ENCODE peak calls at places on chromosome 13, in four cellular contexts. G is astrocyte of the cerebellum, J is amniotic stem cell, Z is hepatocyte. V is an unnamed sample.
A peak's percentile ranks its signal among the peaks of the same experiment; 100 is the strongest.

GRCh38 chr13:59745395-59745788 is 418.3 kb downstream of the DIAPH3 start:
- DNase-seq in J (no peak), G (no peak), Z (peak; percentile 16), V (no peak)

GRCh38 chr13:111302045-111302722 is 18.3 kb upstream of the TEX29 start:
- DNase-seq in Z (no peak), J (no peak), G (no peak), V (no peak)

GRCh38 chr13:94313321-94313720 is 166.2 kb downstream of the DCT start:
- DNase-seq in G (no peak), J (no peak), Z (no peak), V (no peak)

GRCh38 chr13:28819748-28820098 is 416 bp upstream of the MTUS2 start:
- DNase-seq in Z (peak; percentile 86), G (no peak), J (peak; percentile 11), V (peak; percentile 49)

GRCh38 chr13:20360835-20361412 is 128.8 kb upstream of the GJB6 start:
- DNase-seq in Z (no peak), J (no peak), G (no peak), V (no peak)

GRCh38 chr13:113646376-113646775 is 11.6 kb downstream of the ATP4B start:
- DNase-seq in G (no peak), J (no peak), Z (no peak), V (no peak)

GRCh38 chr13:44463759-44464158 is 90.1 kb downstream of the SERP2 start:
- DNase-seq in Z (no peak), J (no peak), G (no peak), V (no peak)

GRCh38 chr13:83449666-83450395 is 432.4 kb downstream of the SLITRK1 start:
- DNase-seq in J (peak; percentile 40), G (peak; percentile 16), Z (no peak), V (peak; percentile 0)

GRCh38 chr13:45623516-45624090 is 8.1 kb upstream of the ERICH6B start:
- DNase-seq in Z (no peak), J (no peak), G (no peak), V (peak; percentile 24)

GRCh38 chr13:61286148-61286745 is 129.4 kb downstream of the PCDH20 start:
- DNase-seq in Z (peak; percentile 30), J (no peak), G (no peak), V (no peak)

GRCh38 chr13:88602786-88603777 is 931.9 kb downstream of the SLITRK5 start:
- DNase-seq in J (no peak), G (no peak), Z (no peak), V (no peak)

GRCh38 chr13:56586966-56587365 is 553.8 kb upstream of the PRR20A start:
- DNase-seq in Z (no peak), G (no peak), J (no peak), V (no peak)

GRCh38 chr13:25806304-25806974 is 245.4 kb downstream of the SHISA2 start:
- DNase-seq in J (no peak), G (peak; percentile 26), Z (no peak), V (no peak)

GRCh38 chr13:81487151-81487550 is 1146.2 kb upstream of the SPRY2 start:
- DNase-seq in Z (peak; percentile 52), J (peak; percentile 7), G (peak; percentile 0), V (no peak)

GRCh38 chr13:80529734-80530133 is 188.8 kb upstream of the SPRY2 start:
- DNase-seq in G (peak; percentile 16), J (no peak), Z (no peak), V (peak; percentile 17)

GRCh38 chr13:81872581-81872980 is 1531.7 kb upstream of the SPRY2 start:
- DNase-seq in G (peak; percentile 9), Z (peak; percentile 53), J (no peak), V (no peak)

GRCh38 chr13:109785141-109785891 is 1.1 kb downstream of the IRS2 start:
- DNase-seq in J (no peak), Z (peak; percentile 72), G (no peak), V (peak; percentile 59)

GRCh38 chr13:25291691-25292090 is 4.4 kb upstream of the MTMR6 start:
- DNase-seq in J (no peak), Z (no peak), G (no peak), V (no peak)

GRCh38 chr13:36088001-36088400 is 43.2 kb downstream of the DCLK1 start:
- DNase-seq in G (no peak), Z (no peak), J (no peak), V (no peak)

GRCh38 chr13:24165746-24166145 is 5.2 kb downstream of the SPATA13 start:
- DNase-seq in J (no peak), Z (no peak), G (no peak), V (peak; percentile 59)

GRCh38 chr13:25181597-25181996 is 9.5 kb upstream of the AMER2 start:
- DNase-seq in G (no peak), Z (no peak), J (no peak), V (no peak)

GRCh38 chr13:111981446-111982165 is 85.3 kb upstream of the SOX1 start:
- DNase-seq in J (no peak), G (no peak), Z (no peak), V (no peak)

GRCh38 chr13:104008571-104009435 is 942.6 kb upstream of the SLC10A2 start:
- DNase-seq in Z (no peak), G (peak; percentile 62), J (no peak), V (peak; percentile 65)

V was measured in fibroblast of villous mesenchyme.